ENCODE peak calls at places on chromosomes 2 and 18, in nine cellular contexts. One of them, this sample, is unnamed. For H3K36me3, the result is how much of the 10 kb centered on the place peaks cover.

GRCh38 chr2:102166189-102166845 is 20.5 kb upstream of the IL1RL2 start:
- DNase-seq in ovary: peak
- DNase-seq in sigmoid colon: peak
- DNase-seq in K562: no peak
- DNase-seq in SK-N-SH: no peak
- DNase-seq in GM12878: no peak
- DNase-seq in transverse colon: peak
- DNase-seq in upper lobe of left lung: peak
- DNase-seq in stomach: no peak
- DNase-seq in this sample: no peak

GRCh38 chr18:73478191-73478590 is 610.4 kb upstream of the NETO1 start:
- DNase-seq in GM12878: no peak
- DNase-seq in stomach: no peak
- DNase-seq in SK-N-SH: no peak
- DNase-seq in ovary: no peak
- DNase-seq in upper lobe of left lung: no peak
- DNase-seq in transverse colon: no peak
- DNase-seq in sigmoid colon: no peak
- DNase-seq in K562: no peak
- DNase-seq in this sample: no peak

GRCh38 chr2:240453461-240454030 is 18.1 kb downstream of the GPC1 start:
- DNase-seq in sigmoid colon: peak
- DNase-seq in upper lobe of left lung: no peak
- DNase-seq in SK-N-SH: peak
- DNase-seq in K562: peak
- DNase-seq in ovary: peak
- DNase-seq in stomach: no peak
- DNase-seq in transverse colon: no peak
- DNase-seq in GM12878: no peak
- DNase-seq in this sample: no peak

GRCh38 chr2:58364098-58364497 is 123.0 kb upstream of the FANCL start:
- DNase-seq in upper lobe of left lung: no peak
- DNase-seq in SK-N-SH: no peak
- DNase-seq in K562: no peak
- DNase-seq in GM12878: no peak
- DNase-seq in transverse colon: no peak
- DNase-seq in stomach: no peak
- DNase-seq in sigmoid colon: no peak
- DNase-seq in ovary: no peak
- DNase-seq in this sample: no peak

GRCh38 chr2:195495966-195496365 is 161.1 kb upstream of the SLC39A10 start:
- DNase-seq in sigmoid colon: no peak
- DNase-seq in K562: no peak
- DNase-seq in GM12878: no peak
- DNase-seq in stomach: no peak
- DNase-seq in ovary: no peak
- DNase-seq in transverse colon: no peak
- DNase-seq in SK-N-SH: no peak
- DNase-seq in upper lobe of left lung: no peak
- DNase-seq in this sample: no peak

GRCh38 chr18:44510376-44510775 is 170.3 kb upstream of the SETBP1 start:
- DNase-seq in stomach: no peak
- DNase-seq in upper lobe of left lung: no peak
- DNase-seq in ovary: no peak
- DNase-seq in sigmoid colon: no peak
- DNase-seq in SK-N-SH: no peak
- DNase-seq in GM12878: no peak
- DNase-seq in K562: no peak
- DNase-seq in transverse colon: no peak
- DNase-seq in this sample: no peak

GRCh38 chr2:172131713-172132555 is 29.2 kb upstream of the DLX2 start:
- DNase-seq in sigmoid colon: no peak
- DNase-seq in ovary: no peak
- DNase-seq in upper lobe of left lung: no peak
- DNase-seq in K562: no peak
- DNase-seq in GM12878: no peak
- DNase-seq in transverse colon: no peak
- DNase-seq in SK-N-SH: no peak
- DNase-seq in stomach: no peak
- DNase-seq in this sample: no peak

GRCh38 chr2:30405266-30405592 is 41.8 kb upstream of the LCLAT1 start:
- DNase-seq in upper lobe of left lung: no peak
- DNase-seq in K562: no peak
- DNase-seq in GM12878: no peak
- DNase-seq in transverse colon: no peak
- DNase-seq in sigmoid colon: no peak
- DNase-seq in ovary: no peak
- DNase-seq in SK-N-SH: no peak
- DNase-seq in stomach: no peak
- DNase-seq in this sample: no peak

GRCh38 chr18:57728941-57729511 is 74.1 kb downstream of the ATP8B1 start:
- DNase-seq in stomach: peak
- DNase-seq in ovary: no peak
- DNase-seq in SK-N-SH: no peak
- DNase-seq in transverse colon: no peak
- DNase-seq in upper lobe of left lung: peak
- DNase-seq in GM12878: no peak
- DNase-seq in sigmoid colon: no peak
- DNase-seq in K562: no peak
- DNase-seq in this sample: no peak

GRCh38 chr2:12835733-12836132 is 119.0 kb downstream of the TRIB2 start:
- DNase-seq in upper lobe of left lung: no peak
- DNase-seq in GM12878: no peak
- DNase-seq in K562: no peak
- DNase-seq in transverse colon: no peak
- DNase-seq in stomach: no peak
- DNase-seq in sigmoid colon: no peak
- DNase-seq in ovary: no peak
- DNase-seq in SK-N-SH: no peak
- DNase-seq in this sample: no peak

GRCh38 chr18:59220164-59220783 is 316 bp downstream of the GRP start:
- DNase-seq in SK-N-SH: peak
- DNase-seq in GM12878: no peak
- DNase-seq in stomach: no peak
- DNase-seq in sigmoid colon: no peak
- DNase-seq in upper lobe of left lung: no peak
- DNase-seq in K562: no peak
- DNase-seq in ovary: no peak
- DNase-seq in transverse colon: no peak
- DNase-seq in this sample: no peak

GRCh38 chr2:186670831-186671230 is 23.0 kb upstream of the FAM171B start:
- DNase-seq in K562: no peak
- DNase-seq in SK-N-SH: no peak
- DNase-seq in upper lobe of left lung: no peak
- DNase-seq in stomach: no peak
- DNase-seq in GM12878: no peak
- DNase-seq in transverse colon: no peak
- DNase-seq in sigmoid colon: no peak
- DNase-seq in ovary: no peak
- DNase-seq in this sample: no peak

DNA sequence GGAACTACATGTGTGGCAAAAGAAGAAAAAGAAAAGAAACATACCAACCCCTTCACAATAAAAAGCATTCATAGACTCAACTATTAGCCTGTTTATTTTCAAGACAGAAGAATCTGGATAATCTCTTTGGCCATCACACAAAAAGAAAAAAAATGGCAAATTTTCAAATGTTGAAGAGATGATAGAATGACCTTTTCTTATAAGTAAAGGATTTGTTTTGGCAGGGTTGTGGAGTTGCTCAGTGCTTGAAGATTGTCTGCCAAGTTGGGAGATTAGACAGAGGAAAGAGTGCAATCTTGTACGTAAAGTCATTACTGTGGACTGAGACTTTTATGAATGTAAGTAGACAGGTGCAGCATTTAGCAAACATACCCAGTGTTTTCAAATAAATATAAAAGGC is 18.5 kb upstream of the FAM171B start:
- DNase-seq in transverse colon: no peak
- DNase-seq in K562: no peak
- DNase-seq in ovary: no peak
- DNase-seq in stomach: no peak
- DNase-seq in SK-N-SH: no peak
- DNase-seq in upper lobe of left lung: no peak
- DNase-seq in GM12878: no peak
- DNase-seq in sigmoid colon: no peak
- DNase-seq in this sample: no peak
- H3K36me3 ChIP-seq in transverse colon: under half
- H3K36me3 ChIP-seq in K562: under half
- H3K36me3 ChIP-seq in ovary: under half
- H3K36me3 ChIP-seq in stomach: half or more
- H3K36me3 ChIP-seq in SK-N-SH: half or more
- H3K36me3 ChIP-seq in upper lobe of left lung: under half
- H3K36me3 ChIP-seq in GM12878: under half
- H3K36me3 ChIP-seq in sigmoid colon: under half
- H3K36me3 ChIP-seq in this sample: half or more

DNA sequence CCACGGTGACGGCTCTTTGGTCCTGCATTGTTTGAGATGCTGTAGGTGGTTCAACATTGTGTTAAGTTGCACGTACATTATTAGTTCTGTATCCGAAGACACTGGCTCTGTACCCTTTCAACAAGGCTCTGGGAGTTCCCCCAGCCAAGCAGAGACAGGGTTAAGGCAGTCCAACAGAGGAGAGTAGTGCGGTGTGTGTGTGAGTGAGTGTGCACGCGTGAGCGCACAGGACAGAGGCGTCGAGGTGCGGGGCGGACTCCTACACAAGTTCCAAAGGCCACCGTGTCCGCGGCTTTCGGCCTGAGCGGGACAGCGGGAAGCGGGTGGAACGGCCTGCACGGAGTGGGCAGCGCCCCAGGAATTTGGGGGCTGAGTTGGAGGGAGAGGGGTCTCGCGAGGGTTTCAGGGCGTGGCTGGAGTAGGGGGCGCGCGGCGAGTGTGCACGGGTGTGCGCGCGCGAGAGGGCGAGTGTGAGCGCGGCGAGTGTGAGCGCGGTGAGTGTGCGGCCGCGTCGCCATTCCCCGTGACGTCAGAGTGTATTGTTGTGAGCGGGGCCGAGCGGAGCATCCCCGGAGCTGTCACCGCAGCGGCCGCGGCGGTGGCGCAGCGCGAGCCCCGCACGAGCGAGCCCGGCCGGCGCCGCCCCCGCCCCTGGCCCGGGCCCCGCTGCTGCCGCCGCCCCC is at the start of gene ASXL3:
- DNase-seq in stomach: peak
- DNase-seq in SK-N-SH: peak
- DNase-seq in transverse colon: peak
- DNase-seq in K562: no peak
- DNase-seq in GM12878: no peak
- DNase-seq in upper lobe of left lung: no peak
- DNase-seq in sigmoid colon: peak
- DNase-seq in ovary: peak
- DNase-seq in this sample: peak
- TF ChIP-seq EP300 in stomach: no peak
- TF ChIP-seq EP300 in SK-N-SH: no peak
- TF ChIP-seq EP300 in transverse colon: no peak
- TF ChIP-seq EP300 in K562: no peak
- TF ChIP-seq EP300 in GM12878: no peak
- TF ChIP-seq EP300 in upper lobe of left lung: no peak
- TF ChIP-seq EP300 in sigmoid colon: no peak
- TF ChIP-seq EP300 in ovary: no peak
- TF ChIP-seq EP300 in this sample: peak

DNA sequence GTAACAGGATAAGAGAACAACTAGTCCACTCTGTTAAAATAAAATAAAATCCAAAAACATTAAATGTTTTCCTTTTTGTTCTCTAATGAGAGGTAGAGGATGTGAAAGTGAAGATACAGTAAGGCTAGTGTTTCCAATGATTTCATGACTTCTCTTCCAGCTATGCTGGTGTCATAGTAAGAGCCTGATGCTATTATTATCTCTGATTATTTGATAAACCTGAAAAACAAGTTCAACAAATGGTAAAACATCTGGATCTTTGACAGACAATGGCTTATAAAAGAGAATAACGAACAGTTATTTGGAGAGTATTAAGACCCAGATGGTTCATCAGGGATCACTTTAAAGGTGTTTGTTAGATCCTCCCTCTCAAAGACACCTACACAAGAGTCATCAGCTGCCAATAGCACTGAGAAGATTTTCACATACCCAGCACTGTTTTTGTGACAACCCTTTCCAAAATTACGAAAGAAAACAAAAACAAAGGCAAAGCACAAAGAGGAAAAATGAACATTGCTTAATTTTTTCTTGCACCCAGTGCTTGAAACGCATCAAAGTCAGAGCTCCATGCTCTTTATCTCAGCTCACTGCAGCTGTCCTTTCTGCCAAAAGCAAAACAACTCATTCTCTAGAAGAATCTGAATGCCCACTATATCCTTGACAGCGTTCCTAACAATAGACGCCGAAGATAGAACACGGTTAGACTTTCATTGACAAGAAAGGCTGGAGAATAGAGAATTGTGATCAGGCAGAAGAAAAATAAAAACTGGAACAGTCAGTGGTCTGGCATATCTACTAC is 168.6 kb downstream of the SLC8A1 start:
- DNase-seq in GM12878: no peak
- DNase-seq in transverse colon: no peak
- DNase-seq in ovary: no peak
- DNase-seq in upper lobe of left lung: no peak
- DNase-seq in K562: no peak
- DNase-seq in SK-N-SH: no peak
- DNase-seq in sigmoid colon: no peak
- DNase-seq in stomach: no peak
- DNase-seq in this sample: no peak
- H3K4me3 ChIP-seq in GM12878: no peak
- H3K4me3 ChIP-seq in transverse colon: no peak
- H3K4me3 ChIP-seq in ovary: no peak
- H3K4me3 ChIP-seq in upper lobe of left lung: no peak
- H3K4me3 ChIP-seq in K562: no peak
- H3K4me3 ChIP-seq in SK-N-SH: no peak
- H3K4me3 ChIP-seq in sigmoid colon: no peak
- H3K4me3 ChIP-seq in stomach: no peak
- H3K4me3 ChIP-seq in this sample: no peak

GRCh38 chr2:233837694-233838229 is 16.6 kb downstream of the HJURP start:
- DNase-seq in ovary: no peak
- DNase-seq in K562: no peak
- DNase-seq in stomach: no peak
- DNase-seq in SK-N-SH: peak
- DNase-seq in sigmoid colon: no peak
- DNase-seq in GM12878: no peak
- DNase-seq in transverse colon: no peak
- DNase-seq in upper lobe of left lung: no peak
- DNase-seq in this sample: no peak

GRCh38 chr2:233838251-233838650 is 16.1 kb downstream of the HJURP start:
- DNase-seq in stomach: peak
- DNase-seq in upper lobe of left lung: no peak
- DNase-seq in transverse colon: peak
- DNase-seq in ovary: no peak
- DNase-seq in GM12878: no peak
- DNase-seq in SK-N-SH: no peak
- DNase-seq in sigmoid colon: peak
- DNase-seq in K562: no peak
- DNase-seq in this sample: no peak

GRCh38 chr2:233840520-233840919 is 13.8 kb downstream of the HJURP start:
- DNase-seq in ovary: no peak
- DNase-seq in stomach: peak
- DNase-seq in SK-N-SH: no peak
- DNase-seq in sigmoid colon: no peak
- DNase-seq in transverse colon: no peak
- DNase-seq in GM12878: no peak
- DNase-seq in K562: no peak
- DNase-seq in upper lobe of left lung: no peak
- DNase-seq in this sample: no peak

GRCh38 chr2:233838726-233839446 is 15.4 kb downstream of the HJURP start:
- DNase-seq in SK-N-SH: no peak
- DNase-seq in ovary: no peak
- DNase-seq in K562: no peak
- DNase-seq in transverse colon: no peak
- DNase-seq in stomach: peak
- DNase-seq in sigmoid colon: no peak
- DNase-seq in upper lobe of left lung: no peak
- DNase-seq in GM12878: no peak
- DNase-seq in this sample: no peak

GRCh38 chr2:233839447-233839820 is 14.9 kb downstream of the HJURP start:
- DNase-seq in upper lobe of left lung: no peak
- DNase-seq in transverse colon: no peak
- DNase-seq in sigmoid colon: no peak
- DNase-seq in ovary: no peak
- DNase-seq in stomach: no peak
- DNase-seq in SK-N-SH: no peak
- DNase-seq in K562: no peak
- DNase-seq in GM12878: no peak
- DNase-seq in this sample: no peak
- H3K36me3 ChIP-seq in upper lobe of left lung: under half
- H3K36me3 ChIP-seq in transverse colon: under half
- H3K36me3 ChIP-seq in sigmoid colon: under half
- H3K36me3 ChIP-seq in ovary: under half
- H3K36me3 ChIP-seq in stomach: under half
- H3K36me3 ChIP-seq in SK-N-SH: half or more
- H3K36me3 ChIP-seq in K562: half or more
- H3K36me3 ChIP-seq in GM12878: half or more
- H3K36me3 ChIP-seq in this sample: under half

This sample was measured in tibial nerve.